ENCODE peak calls at places on chromosomes 2 and 18, in four cellular contexts. L is Right ventricle myocardium superior, E is kidney, S is EL. C is an unnamed sample.
A peak's percentile ranks its signal among the peaks of the same experiment; 100 is the strongest.

GRCh38 chr2:215633360-215633759 is 197.5 kb upstream of the FN1 start:
- DNase-seq in L (no peak), E (no peak), S (no peak), C (no peak)

GRCh38 chr18:71431171-71431570 is 1113.0 kb downstream of the CBLN2 start:
- DNase-seq in L (no peak), E (peak; percentile 22), S (no peak), C (no peak)

GRCh38 chr2:162025121-162025911 is 48.7 kb downstream of the DPP4 start:
- DNase-seq in L (no peak), E (no peak), S (peak; percentile 79), C (peak; percentile 38)

GRCh38 chr2:53670351-53670750 is 97.3 kb upstream of the CHAC2 start:
- DNase-seq in L (no peak), E (no peak), S (no peak), C (no peak)

GRCh38 chr18:65227970-65228369 is 522.8 kb upstream of the CDH7 start:
- DNase-seq in L (no peak), E (no peak), S (no peak), C (no peak)

GRCh38 chr2:100785621-100786296 is 34.2 kb upstream of the NPAS2 start:
- DNase-seq in L (no peak), E (no peak), S (no peak), C (no peak)

GRCh38 chr2:29398384-29399237 is 283.4 kb downstream of the CLIP4 start:
- DNase-seq in L (no peak), E (no peak), S (peak; percentile 25), C (no peak)

GRCh38 chr2:69785358-69785757 is 43.4 kb downstream of the ANXA4 start:
- DNase-seq in L (no peak), E (no peak), S (no peak), C (no peak)

GRCh38 chr2:143796051-143796450 is 666.8 kb downstream of the ARHGAP15 start:
- DNase-seq in L (no peak), E (no peak), S (no peak), C (no peak)

GRCh38 chr18:63837556-63837955 is 49.9 kb upstream of the SERPINB2 start:
- DNase-seq in L (no peak), E (no peak), S (no peak), C (no peak)

GRCh38 chr2:31227110-31227509 is 6.8 kb upstream of the EHD3 start:
- DNase-seq in L (no peak), E (no peak), S (no peak), C (no peak)

GRCh38 chr2:31235504-31235902 is 1.6 kb downstream of the EHD3 start:
- DNase-seq in L (no peak), E (no peak), S (peak; percentile 86), C (peak; percentile 85)

GRCh38 chr2:152407204-152407721 is 72.3 kb downstream of the FMNL2 start:
- DNase-seq in L (peak; percentile 51), E (peak; percentile 77), S (peak; percentile 71), C (peak; percentile 76)

GRCh38 chr2:239292531-239292930 is 108.3 kb downstream of the HDAC4 start:
- DNase-seq in L (no peak), E (no peak), S (no peak), C (no peak)

GRCh38 chr2:74286725-74287124 is 56.5 kb downstream of the SLC4A5 start:
- DNase-seq in L (no peak), E (no peak), S (peak; percentile 5), C (no peak)

GRCh38 chr2:240131941-240132650 is 4.0 kb downstream of the COPS9 start:
- DNase-seq in L (peak; percentile 33), E (peak; percentile 34), S (no peak), C (no peak)

GRCh38 chr2:54906711-54907110 is 143.5 kb downstream of the RTN4 start:
- DNase-seq in L (no peak), E (no peak), S (no peak), C (no peak)

GRCh38 chr18:7608174-7608550 is 41.0 kb downstream of the PTPRM start:
- DNase-seq in L (no peak), E (no peak), S (peak; percentile 52), C (no peak)

GRCh38 chr2:3959372-3959771 is 256.0 kb downstream of the DCDC2C start:
- DNase-seq in L (no peak), E (no peak), S (peak; percentile 0), C (peak; percentile 21)

GRCh38 chr2:172806426-172807008 is 70.9 kb downstream of the RAPGEF4 start:
- DNase-seq in L (no peak), E (no peak), S (peak; percentile 49), C (peak; percentile 61)

GRCh38 chr2:232504438-232504837 is 15.8 kb upstream of the PRSS56 start:
- DNase-seq in L (no peak), E (no peak), S (no peak), C (no peak)

GRCh38 chr2:1671916-1672315 is 72.4 kb downstream of the PXDN start:
- DNase-seq in L (no peak), E (no peak), S (no peak), C (no peak)

GRCh38 chr2:105598853-105599252 is 145.9 kb upstream of the NCK2 start:
- DNase-seq in L (no peak), E (no peak), S (no peak), C (no peak)

GRCh38 chr18:10122116-10122515 is 208.3 kb downstream of the VAPA start:
- DNase-seq in L (no peak), E (no peak), S (peak; percentile 89), C (peak; percentile 90)

GRCh38 chr2:189305291-189305943 is 125.9 kb upstream of the COL5A2 start:
- DNase-seq in L (no peak), E (no peak), S (peak; percentile 65), C (peak; percentile 62)